ENCODE peak calls at places on chromosomes 16 and 17, in four cellular contexts. One of them, this sample, is unnamed.

GRCh38 chr16:48687421-48688038 is 77.5 kb upstream of the N4BP1 start:
- DNase-seq in AG04450: peak
- DNase-seq in GM23338: peak
- DNase-seq in adrenal gland: peak
- DNase-seq in this sample: peak

GRCh38 chr16:85988306-85988705 is 89.3 kb downstream of the IRF8 start:
- DNase-seq in adrenal gland: no peak
- DNase-seq in GM23338: no peak
- DNase-seq in AG04450: no peak
- DNase-seq in this sample: no peak

GRCh38 chr17:45395569-45396415 is 36.9 kb downstream of the ARHGAP27 start:
- DNase-seq in GM23338: no peak
- DNase-seq in adrenal gland: no peak
- DNase-seq in AG04450: no peak
- DNase-seq in this sample: no peak

GRCh38 chr16:7304257-7304656 is 28.4 kb upstream of the RBFOX1 start:
- DNase-seq in AG04450: no peak
- DNase-seq in GM23338: no peak
- DNase-seq in adrenal gland: no peak
- DNase-seq in this sample: no peak

GRCh38 chr17:15463363-15463762 is 4.1 kb downstream of the CDRT4 start:
- DNase-seq in GM23338: peak
- DNase-seq in adrenal gland: no peak
- DNase-seq in AG04450: peak
- DNase-seq in this sample: peak

GRCh38 chr16:9123401-9123800 is 32.0 kb downstream of the HAPSTR1 start:
- DNase-seq in AG04450: no peak
- DNase-seq in GM23338: no peak
- DNase-seq in adrenal gland: no peak
- DNase-seq in this sample: no peak

GRCh38 chr16:22141746-22142145 is 20.6 kb upstream of the SDR42E2 start:
- DNase-seq in GM23338: peak
- DNase-seq in AG04450: no peak
- DNase-seq in adrenal gland: no peak
- DNase-seq in this sample: no peak

GRCh38 chr17:47717845-47718621 is 15.0 kb upstream of the TBX21 start:
- DNase-seq in adrenal gland: no peak
- DNase-seq in AG04450: no peak
- DNase-seq in GM23338: no peak
- DNase-seq in this sample: no peak

GRCh38 chr17:44122825-44123355 is 551 bp downstream of the HDAC5 start:
- DNase-seq in AG04450: no peak
- DNase-seq in adrenal gland: no peak
- DNase-seq in GM23338: peak
- DNase-seq in this sample: no peak

GRCh38 chr16:49521706-49522325 is 148.2 kb downstream of the C16orf78 start:
- DNase-seq in GM23338: no peak
- DNase-seq in AG04450: no peak
- DNase-seq in adrenal gland: no peak
- DNase-seq in this sample: no peak

GRCh38 chr16:13435415-13435814 is 484.5 kb upstream of the ERCC4 start:
- DNase-seq in GM23338: no peak
- DNase-seq in AG04450: no peak
- DNase-seq in adrenal gland: no peak
- DNase-seq in this sample: no peak

GRCh38 chr16:47847220-47847970 is 308.4 kb downstream of the ABCC12 start:
- DNase-seq in adrenal gland: no peak
- DNase-seq in GM23338: no peak
- DNase-seq in AG04450: no peak
- DNase-seq in this sample: no peak

GRCh38 chr17:79632432-79632735 is 21.5 kb upstream of the RBFOX3 start:
- DNase-seq in GM23338: no peak
- DNase-seq in adrenal gland: no peak
- DNase-seq in AG04450: no peak
- DNase-seq in this sample: no peak

GRCh38 chr16:53456625-53457024 is 22.4 kb downstream of the RBL2 start:
- DNase-seq in adrenal gland: no peak
- DNase-seq in GM23338: peak
- DNase-seq in AG04450: no peak
- DNase-seq in this sample: no peak

GRCh38 chr17:15247891-15248529 is 17.1 kb downstream of the PMP22 start:
- DNase-seq in GM23338: peak
- DNase-seq in AG04450: no peak
- DNase-seq in adrenal gland: no peak
- DNase-seq in this sample: no peak

GRCh38 chr16:67541391-67542263 is 13.0 kb downstream of the RIPOR1 start:
- DNase-seq in AG04450: no peak
- DNase-seq in adrenal gland: peak
- DNase-seq in GM23338: no peak
- DNase-seq in this sample: no peak

GRCh38 chr17:37146578-37147119 is 197.9 kb downstream of the AATF start:
- DNase-seq in GM23338: no peak
- DNase-seq in adrenal gland: no peak
- DNase-seq in AG04450: no peak
- DNase-seq in this sample: no peak

GRCh38 chr16:64181526-64181925 is 940.3 kb downstream of the CDH11 start:
- DNase-seq in AG04450: no peak
- DNase-seq in adrenal gland: no peak
- DNase-seq in GM23338: no peak
- DNase-seq in this sample: no peak

GRCh38 chr16:19521471-19522368 is at the start of gene GDE1:
- DNase-seq in GM23338: peak
- DNase-seq in AG04450: peak
- DNase-seq in adrenal gland: peak
- DNase-seq in this sample: peak

GRCh38 chr17:12318614-12319266 is 298.1 kb downstream of the MAP2K4 start:
- DNase-seq in AG04450: no peak
- DNase-seq in adrenal gland: no peak
- DNase-seq in GM23338: no peak
- DNase-seq in this sample: no peak

GRCh38 chr17:38559025-38559879 is 46.5 kb downstream of the SRCIN1 start:
- DNase-seq in GM23338: peak
- DNase-seq in adrenal gland: peak
- DNase-seq in AG04450: no peak
- DNase-seq in this sample: peak

GRCh38 chr17:60678118-60678444 is 430 bp downstream of the BCAS3 start:
- DNase-seq in AG04450: no peak
- DNase-seq in GM23338: no peak
- DNase-seq in adrenal gland: no peak
- DNase-seq in this sample: no peak

GRCh38 chr17:41010421-41010820 is 1.5 kb upstream of the KRTAP3-1 start:
- DNase-seq in adrenal gland: no peak
- DNase-seq in AG04450: no peak
- DNase-seq in GM23338: no peak
- DNase-seq in this sample: no peak

GRCh38 chr16:50006954-50007353 is 18.1 kb upstream of the CNEP1R1 start:
- DNase-seq in GM23338: no peak
- DNase-seq in AG04450: no peak
- DNase-seq in adrenal gland: no peak
- DNase-seq in this sample: no peak

GRCh38 chr16:1691956-1692355 is 13.9 kb downstream of the JPT2 start:
- DNase-seq in AG04450: no peak
- DNase-seq in GM23338: no peak
- DNase-seq in adrenal gland: peak
- DNase-seq in this sample: no peak

GRCh38 chr17:49078248-49078647 is 54.3 kb upstream of the B4GALNT2 start:
- DNase-seq in AG04450: no peak
- DNase-seq in GM23338: no peak
- DNase-seq in adrenal gland: no peak
- DNase-seq in this sample: no peak

GRCh38 chr17:76783146-76783545 is 45.2 kb downstream of the MFSD11 start:
- DNase-seq in AG04450: no peak
- DNase-seq in GM23338: no peak
- DNase-seq in adrenal gland: no peak
- DNase-seq in this sample: no peak
- H3K4me3 ChIP-seq in AG04450: no peak
- H3K4me3 ChIP-seq in GM23338: no peak
- H3K4me3 ChIP-seq in adrenal gland: no peak
- H3K4me3 ChIP-seq in this sample: no peak

GRCh38 chr17:72456026-72456569 is 335.3 kb downstream of the SOX9 start:
- DNase-seq in AG04450: no peak
- DNase-seq in GM23338: no peak
- DNase-seq in adrenal gland: no peak
- DNase-seq in this sample: peak
- H3K27ac ChIP-seq in AG04450: no peak
- H3K27ac ChIP-seq in GM23338: no peak
- H3K27ac ChIP-seq in adrenal gland: no peak
- H3K27ac ChIP-seq in this sample: peak

GRCh38 chr17:27630607-27631408 is at the start of gene LGALS9:
- DNase-seq in GM23338: no peak
- DNase-seq in AG04450: no peak
- DNase-seq in adrenal gland: peak
- DNase-seq in this sample: no peak
- H3K4me3 ChIP-seq in GM23338: no peak
- H3K4me3 ChIP-seq in AG04450: no peak
- H3K4me3 ChIP-seq in adrenal gland: no peak
- H3K4me3 ChIP-seq in this sample: no peak

DNA sequence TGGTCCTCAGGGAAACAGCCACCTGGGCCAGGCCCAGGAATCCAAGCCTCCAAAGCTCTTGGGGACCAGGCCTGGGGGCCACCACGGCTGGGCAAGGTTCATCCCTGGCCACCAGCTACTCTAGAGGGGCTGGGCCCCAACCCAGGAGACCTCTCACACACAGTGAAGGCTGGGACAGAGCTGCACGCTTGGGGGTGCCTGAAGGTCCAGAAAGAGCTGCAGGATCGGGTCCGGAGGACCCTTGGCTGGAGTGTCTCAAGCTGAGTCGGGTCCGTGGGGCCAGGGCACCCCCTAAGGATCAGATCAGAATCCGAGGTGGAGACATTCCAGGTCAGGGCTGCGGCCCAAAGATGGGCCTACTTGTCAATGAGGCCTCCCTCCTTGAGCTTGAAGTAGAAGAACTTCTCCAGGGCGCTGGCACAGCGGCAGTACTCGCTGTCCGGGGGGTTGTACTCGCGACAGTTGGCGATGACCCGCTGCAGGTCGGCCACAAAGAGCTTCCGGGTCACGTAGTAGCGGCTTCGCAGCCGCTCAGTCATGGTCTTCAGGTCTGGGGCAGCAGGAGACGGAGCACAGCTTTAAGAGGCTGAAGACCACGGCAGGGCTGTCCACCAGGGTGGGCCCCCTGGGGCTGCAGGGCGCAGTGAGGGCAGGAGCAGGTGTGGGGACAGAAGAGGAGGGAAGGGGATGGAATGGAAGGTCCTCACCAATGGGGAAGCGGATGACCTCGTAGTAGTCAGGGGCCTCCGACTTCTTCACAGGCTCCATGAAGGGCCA is 967 bp upstream of the DHX58 start:
- DNase-seq in AG04450: no peak
- DNase-seq in adrenal gland: no peak
- DNase-seq in GM23338: no peak
- DNase-seq in this sample: no peak
- H3K27ac ChIP-seq in AG04450: peak
- H3K27ac ChIP-seq in adrenal gland: peak
- H3K27ac ChIP-seq in GM23338: no peak
- H3K27ac ChIP-seq in this sample: no peak

GRCh38 chr16:70694088-70694487 is 8.2 kb upstream of the MTSS2 start:
- DNase-seq in GM23338: peak
- DNase-seq in AG04450: peak
- DNase-seq in adrenal gland: peak
- DNase-seq in this sample: no peak
- H3K4me3 ChIP-seq in GM23338: no peak
- H3K4me3 ChIP-seq in AG04450: no peak
- H3K4me3 ChIP-seq in adrenal gland: no peak
- H3K4me3 ChIP-seq in this sample: no peak

GRCh38 chr17:55730380-55730779 is 7.7 kb upstream of the TMEM100 start:
- DNase-seq in adrenal gland: no peak
- DNase-seq in GM23338: no peak
- DNase-seq in AG04450: no peak
- DNase-seq in this sample: no peak
- H3K27ac ChIP-seq in adrenal gland: no peak
- H3K27ac ChIP-seq in GM23338: no peak
- H3K27ac ChIP-seq in AG04450: no peak
- H3K27ac ChIP-seq in this sample: peak

GRCh38 chr17:2068589-2069051 is 13.7 kb downstream of the HIC1 start:
- DNase-seq in adrenal gland: no peak
- DNase-seq in AG04450: no peak
- DNase-seq in GM23338: no peak
- DNase-seq in this sample: peak
- H3K4me3 ChIP-seq in adrenal gland: no peak
- H3K4me3 ChIP-seq in AG04450: no peak
- H3K4me3 ChIP-seq in GM23338: no peak
- H3K4me3 ChIP-seq in this sample: no peak

GRCh38 chr16:27270389-27270788 is 1.8 kb upstream of the NSMCE1 start:
- DNase-seq in AG04450: no peak
- DNase-seq in GM23338: no peak
- DNase-seq in adrenal gland: no peak
- DNase-seq in this sample: no peak

GRCh38 chr16:27265982-27266381 is 2.6 kb downstream of the NSMCE1 start:
- DNase-seq in adrenal gland: no peak
- DNase-seq in GM23338: no peak
- DNase-seq in AG04450: no peak
- DNase-seq in this sample: no peak

GRCh38 chr16:27267037-27267677 is 1.4 kb downstream of the NSMCE1 start:
- DNase-seq in AG04450: no peak
- DNase-seq in adrenal gland: no peak
- DNase-seq in GM23338: no peak
- DNase-seq in this sample: no peak

GRCh38 chr16:27269300-27270150 is 953 bp upstream of the NSMCE1 start:
- DNase-seq in GM23338: no peak
- DNase-seq in AG04450: no peak
- DNase-seq in adrenal gland: no peak
- DNase-seq in this sample: no peak

DNA sequence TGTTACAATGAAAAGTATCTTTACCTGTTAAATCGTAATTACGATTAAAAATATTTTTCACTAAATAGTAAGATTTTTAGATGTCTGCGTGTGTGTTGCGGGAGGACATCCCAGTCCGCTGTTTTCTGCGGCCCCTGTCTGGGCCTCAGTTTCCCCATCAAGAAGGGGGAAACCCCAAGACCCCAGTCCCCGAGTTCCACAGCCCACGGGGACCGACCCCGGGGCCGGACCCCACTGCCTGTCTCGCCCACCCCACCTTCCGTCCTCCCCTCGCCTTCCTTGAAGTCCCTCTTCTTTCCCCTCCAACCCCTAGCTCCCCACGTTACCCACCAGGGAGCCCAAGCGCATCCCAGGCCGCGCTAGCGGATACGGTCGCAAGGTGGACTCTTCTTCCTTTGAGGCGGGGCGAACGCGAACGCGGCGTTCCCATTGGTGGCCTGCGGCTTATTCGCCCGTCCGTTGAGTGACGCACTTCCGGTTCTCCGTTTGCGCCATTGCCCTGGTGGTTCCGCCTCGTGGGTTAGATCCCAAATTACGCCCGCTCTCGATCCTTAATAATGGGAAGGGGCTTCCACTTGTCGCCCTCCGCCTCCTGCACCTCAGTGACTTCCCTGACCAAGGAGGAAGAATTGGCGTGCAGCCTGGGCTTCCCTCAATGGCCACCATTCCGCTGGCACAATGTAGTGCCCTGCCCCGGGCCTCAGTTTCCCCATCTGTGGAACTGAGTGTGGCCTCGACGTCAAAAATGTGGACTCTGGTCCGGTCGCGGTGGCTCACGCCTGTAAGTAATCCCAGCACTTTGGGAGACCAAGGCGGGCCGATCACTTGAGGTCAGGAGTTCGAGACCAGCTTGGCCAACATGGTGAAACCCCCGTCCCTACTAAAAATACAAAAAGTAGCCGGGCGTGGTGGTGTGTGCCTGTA is at the start of gene NSMCE1:
- DNase-seq in AG04450: peak
- DNase-seq in GM23338: peak
- DNase-seq in adrenal gland: peak
- DNase-seq in this sample: peak
- H3K27ac ChIP-seq in AG04450: peak
- H3K27ac ChIP-seq in GM23338: no peak
- H3K27ac ChIP-seq in adrenal gland: peak
- H3K27ac ChIP-seq in this sample: peak

This sample was measured in hepatocyte.